ENCODE peak calls at places on chromosome 21, in five cellular contexts. L is gastrocnemius medialis, X is aorta, K is right cardiac atrium, B is mucosa of descending colon. C is an unnamed sample.

GRCh38 chr21:33985117-33986050 is 69.8 kb upstream of the ATP5PO start:
- ATAC-seq in B (no peak), K (no peak), X (no peak), L (no peak), C (no peak)

GRCh38 chr21:33655591-33656221 is 13.4 kb downstream of the ITSN1 start:
- ATAC-seq in L (no peak), X (no peak), K (peak; percentile 13), B (peak; percentile 83), C (no peak)

GRCh38 chr21:40355076-40355475 is 487.8 kb downstream of the PCP4 start:
- ATAC-seq in B (no peak), L (no peak), X (no peak), K (no peak), C (no peak)

GRCh38 chr21:41521489-41522027 is 13.6 kb upstream of the TMPRSS2 start:
- ATAC-seq in X (no peak), K (no peak), B (peak; percentile 67), L (no peak), C (no peak)

GRCh38 chr21:25862112-25862511 is 127.3 kb downstream of the GABPA start:
- ATAC-seq in L (no peak), B (peak; percentile 96), K (no peak), X (no peak), C (no peak)

GRCh38 chr21:20949884-20950283 is 48.3 kb upstream of the NCAM2 start:
- ATAC-seq in X (no peak), L (no peak), B (no peak), K (no peak), C (no peak)

GRCh38 chr21:15732290-15732995 is 2.7 kb downstream of the USP25 start:
- ATAC-seq in X (no peak), K (no peak), B (peak; percentile 41), L (no peak), C (no peak)

GRCh38 chr21:23101111-23101510 is 2102.9 kb downstream of the NCAM2 start:
- ATAC-seq in B (no peak), X (no peak), K (no peak), L (no peak), C (no peak)

GRCh38 chr21:23949493-23949892 is 1657.8 kb downstream of the MRPL39 start:
- ATAC-seq in B (no peak), K (no peak), L (no peak), X (no peak), C (no peak)

GRCh38 chr21:41229527-41230248 is 61.7 kb downstream of the BACE2 start:
- ATAC-seq in B (no peak), L (no peak), X (no peak), K (no peak), C (no peak)

GRCh38 chr21:38797470-38797869 is 8.3 kb upstream of the ETS2 start:
- ATAC-seq in B (peak; percentile 77), K (peak; percentile 64), L (no peak), X (no peak), C (no peak)

GRCh38 chr21:41168391-41169257 is 664 bp downstream of the BACE2 start:
- ATAC-seq in L (peak; percentile 17), X (peak; percentile 49), K (peak; percentile 32), B (peak; percentile 15), C (peak; percentile 37)

GRCh38 chr21:36245649-36246048 is 74.3 kb upstream of the MORC3 start:
- ATAC-seq in X (no peak), B (no peak), L (no peak), K (no peak), C (no peak)

DNA sequence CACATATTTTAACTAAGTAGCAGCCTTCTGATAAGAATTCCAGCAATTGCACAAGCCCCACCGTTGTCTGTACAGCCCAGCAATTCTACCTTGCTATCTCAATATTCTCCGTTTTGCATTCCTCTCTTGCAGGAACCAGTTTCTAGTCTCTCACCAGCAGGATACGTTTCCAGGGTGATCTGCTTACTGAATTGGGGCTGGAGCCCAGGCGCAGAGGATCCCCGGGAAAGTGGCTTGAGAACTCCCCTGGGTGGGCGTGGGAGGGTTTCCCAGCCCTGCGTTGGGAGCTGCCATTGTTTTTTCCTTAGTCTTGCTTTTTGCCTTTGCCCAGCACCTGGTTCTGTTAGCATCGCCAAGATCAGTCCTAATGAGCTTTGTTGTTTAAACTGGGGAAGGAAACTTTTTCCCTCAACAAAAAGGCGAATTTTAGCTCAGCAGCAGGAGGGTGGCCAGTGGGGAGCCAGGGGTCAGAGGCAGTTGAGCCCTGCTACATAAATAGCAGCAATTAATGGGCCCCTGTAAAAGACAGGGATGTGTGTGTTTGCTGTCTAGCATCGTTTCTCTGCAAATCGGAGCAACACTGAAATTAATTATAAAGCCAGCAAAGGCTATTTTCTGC is 36.4 kb downstream of the HUNK start:
- ATAC-seq in X (no peak), B (no peak), L (no peak), K (no peak), C (no peak)
- H3K4me1 ChIP-seq in X (no peaks in the 10 kb centered on the region), B (no peaks in the 10 kb centered on the region), L (no peaks in the 10 kb centered on the region), K (no peaks in the 10 kb centered on the region), C (no peaks in the 10 kb centered on the region)

DNA sequence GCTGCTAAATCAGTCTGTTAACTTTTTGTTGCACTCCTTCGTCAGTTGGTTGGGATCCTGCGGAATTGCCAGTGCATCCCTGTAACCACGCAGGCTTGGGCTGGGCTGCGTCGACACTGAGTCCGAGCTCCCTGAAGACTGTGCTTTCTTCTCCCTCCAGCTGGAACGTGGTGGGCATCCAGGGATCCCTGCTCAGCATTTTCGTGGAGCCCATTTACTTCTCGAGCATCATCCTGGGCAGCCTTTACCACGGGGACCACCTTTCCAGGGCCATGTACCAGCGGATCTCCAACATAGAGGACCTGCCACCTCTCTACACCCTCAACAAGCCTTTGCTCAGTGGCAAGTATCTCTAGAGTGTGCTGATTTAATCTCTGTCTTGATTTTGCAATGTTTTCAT is 83.3 kb downstream of the POFUT2 start:
- ATAC-seq in K (no peak), L (no peak), X (no peak), B (no peak), C (no peak)
- H3K4me1 ChIP-seq in K (no peaks in the 10 kb centered on the region), L (no peaks in the 10 kb centered on the region), X (no peaks in the 10 kb centered on the region), B (no peaks in the 10 kb centered on the region), C (no peaks in the 10 kb centered on the region)

GRCh38 chr21:27584266-27584665 is 617.4 kb upstream of the ADAMTS5 start:
- ATAC-seq in L (no peak), X (no peak), K (no peak), B (no peak), C (no peak)
- H3K4me1 ChIP-seq in L (peaks cover 4% of the 10 kb centered on the region), X (no peaks in the 10 kb centered on the region), K (no peaks in the 10 kb centered on the region), B (no peaks in the 10 kb centered on the region), C (no peaks in the 10 kb centered on the region)

DNA sequence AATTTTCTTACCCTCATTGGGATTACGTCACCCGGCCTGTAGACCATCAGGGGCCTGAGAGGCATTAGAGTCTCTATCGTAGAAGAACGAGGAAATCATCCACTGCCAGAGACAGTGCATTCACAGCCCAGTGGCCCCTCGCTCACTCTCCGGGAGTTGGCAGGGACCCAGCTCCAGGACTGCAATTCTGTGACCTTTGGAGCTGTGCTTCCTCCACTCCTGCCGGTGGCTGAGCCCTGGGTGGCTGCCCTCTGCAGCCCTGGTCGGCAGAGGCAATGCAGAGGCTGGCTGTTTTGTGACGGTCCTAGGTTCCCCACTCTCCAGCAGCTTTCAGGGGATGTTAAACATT is 12.7 kb downstream of the SLC37A1 start:
- ATAC-seq in K (no peak), L (no peak), X (no peak), B (peak; percentile 76), C (no peak)
- H3K4me1 ChIP-seq in K (peaks cover 3% of the 10 kb centered on the region), L (peaks cover 54% of the 10 kb centered on the region), X (no peaks in the 10 kb centered on the region), B (peaks cover 58% of the 10 kb centered on the region), C (no peaks in the 10 kb centered on the region)

GRCh38 chr21:45868488-45868887 is 113.1 kb upstream of the COL6A1 start:
- ATAC-seq in L (no peak), B (no peak), K (no peak), X (no peak), C (no peak)

GRCh38 chr21:45867041-45867630 is 114.4 kb upstream of the COL6A1 start:
- ATAC-seq in K (no peak), B (no peak), L (no peak), X (no peak), C (no peak)

GRCh38 chr21:45869121-45870007 is 112.2 kb upstream of the COL6A1 start:
- ATAC-seq in B (no peak), L (no peak), K (no peak), X (no peak), C (no peak)

GRCh38 chr21:45867671-45868081 is 113.9 kb upstream of the COL6A1 start:
- ATAC-seq in K (no peak), X (no peak), L (no peak), B (no peak), C (no peak)

GRCh38 chr21:45868086-45868485 is 113.5 kb upstream of the COL6A1 start:
- ATAC-seq in B (no peak), K (no peak), L (no peak), X (no peak), C (no peak)
- H3K4me1 ChIP-seq in B (no peaks in the 10 kb centered on the region), K (no peaks in the 10 kb centered on the region), L (no peaks in the 10 kb centered on the region), X (no peaks in the 10 kb centered on the region), C (no peaks in the 10 kb centered on the region)

DNA sequence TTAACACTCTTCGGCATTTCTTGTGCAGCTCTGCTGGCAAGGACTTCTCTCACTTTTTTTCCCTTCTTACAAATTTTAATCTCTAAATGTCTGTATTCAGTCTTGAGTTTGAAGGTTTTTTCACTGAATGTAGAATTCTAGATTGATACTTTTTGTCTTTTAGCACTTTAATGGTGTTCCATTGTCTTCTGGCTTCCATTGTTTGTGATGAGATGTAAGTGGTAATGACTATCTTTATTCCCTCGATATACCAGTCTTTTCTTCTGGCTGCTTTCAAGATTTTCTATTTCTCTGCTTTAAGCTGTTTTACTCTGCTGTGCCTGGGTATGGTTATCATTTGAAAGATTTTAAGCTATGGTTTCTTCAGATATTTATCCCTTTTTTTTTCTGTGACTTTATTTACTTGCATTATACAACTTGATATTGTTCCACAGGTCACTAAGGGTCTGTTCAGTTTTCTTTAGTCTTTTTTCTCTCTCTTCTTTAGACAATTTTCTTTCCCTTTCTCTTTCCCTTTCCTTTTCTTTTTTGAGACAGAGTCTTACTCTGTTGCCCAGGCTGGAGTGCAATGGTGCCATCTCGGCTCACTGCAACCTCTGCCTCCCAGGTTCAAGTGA is 35.8 kb downstream of the DYRK1A start:
- ATAC-seq in L (no peak), B (no peak), X (no peak), K (no peak), C (no peak)
- H3K4me1 ChIP-seq in L (peaks cover 80% of the 10 kb centered on the region), B (peaks cover 3% of the 10 kb centered on the region), X (peaks cover 10% of the 10 kb centered on the region), K (peaks cover 12% of the 10 kb centered on the region), C (peaks cover 65% of the 10 kb centered on the region)

GRCh38 chr21:34989337-34990151 is 59.6 kb downstream of the RUNX1 start:
- ATAC-seq in K (no peak), L (no peak), B (no peak), X (no peak), C (no peak)

GRCh38 chr21:34987673-34988072 is 61.4 kb downstream of the RUNX1 start:
- ATAC-seq in B (no peak), L (no peak), X (no peak), K (no peak), C (no peak)

GRCh38 chr21:34986561-34987533 is 62.3 kb downstream of the RUNX1 start:
- ATAC-seq in B (peak; percentile 49), L (no peak), X (no peak), K (peak; percentile 10), C (no peak)

GRCh38 chr21:34988139-34988538 is 61.0 kb downstream of the RUNX1 start:
- ATAC-seq in K (no peak), L (no peak), B (no peak), X (no peak), C (no peak)

GRCh38 chr21:34988625-34989024 is 60.5 kb downstream of the RUNX1 start:
- ATAC-seq in K (no peak), L (no peak), X (no peak), B (no peak), C (no peak)
- H3K4me1 ChIP-seq in K (no peaks in the 10 kb centered on the region), L (no peaks in the 10 kb centered on the region), X (no peaks in the 10 kb centered on the region), B (peaks cover 6% of the 10 kb centered on the region), C (no peaks in the 10 kb centered on the region)

GRCh38 chr21:43332872-43333300 is 94.0 kb downstream of the SIK1 start:
- ATAC-seq in X (no peak), L (no peak), B (no peak), K (no peak), C (no peak)
- H3K4me1 ChIP-seq in X (no peaks in the 10 kb centered on the region), L (peaks cover 10% of the 10 kb centered on the region), B (peaks cover 8% of the 10 kb centered on the region), K (peaks cover 3% of the 10 kb centered on the region), C (peaks cover 11% of the 10 kb centered on the region)

C was measured in gastroesophageal sphincter.